ENCODE peak calls at places on chromosomes 11 and 22, in seven cellular contexts. D, W, P, V, R, N and Q are unnamed samples.

GRCh38 chr22:20223421-20224245 is 44.5 kb downstream of the RTN4R start:
- DNase-seq in D (no peak), W (no peak), P (no peak), V (no peak), R (no peak), N (no peak), Q (no peak)

GRCh38 chr11:118135796-118136165 is 16.8 kb downstream of the SCN4B start:
- DNase-seq in D (no peak), W (no peak), P (no peak), V (no peak), R (no peak), N (no peak), Q (no peak)

GRCh38 chr22:46085831-46086576 is 64.3 kb upstream of the PPARA start:
- DNase-seq in D (no peak), W (peak), P (no peak), V (peak), R (no peak), N (peak), Q (no peak)

GRCh38 chr11:91261513-91261912 is 963.1 kb upstream of the FAT3 start:
- DNase-seq in D (no peak), W (no peak), P (no peak), V (no peak), R (no peak), N (no peak), Q (no peak)

GRCh38 chr11:111601979-111602864 is at the start of gene SIK2:
- DNase-seq in D (peak), W (peak), P (peak), V (peak), R (peak), N (peak), Q (peak)

GRCh38 chr11:3169235-3169951 is 4.3 kb upstream of the OSBPL5 start:
- DNase-seq in D (no peak), W (peak), P (no peak), V (peak), R (peak), N (peak), Q (no peak)

GRCh38 chr11:130738618-130739017 is 177.7 kb downstream of the SNX19 start:
- DNase-seq in D (no peak), W (no peak), P (no peak), V (peak), R (no peak), N (no peak), Q (no peak)

GRCh38 chr11:911031-911889 is 650 bp upstream of the CHID1 start:
- DNase-seq in D (peak), W (peak), P (no peak), V (peak), R (peak), N (peak), Q (no peak)

GRCh38 chr22:40289991-40290459 is 56.3 kb upstream of the ADSL start:
- DNase-seq in D (peak), W (peak), P (no peak), V (peak), R (peak), N (no peak), Q (no peak)

GRCh38 chr11:62909107-62909894 is 11.9 kb downstream of the CHRM1 start:
- DNase-seq in D (no peak), W (peak), P (no peak), V (peak), R (peak), N (peak), Q (peak)

GRCh38 chr22:41983516-41983915 is 14.3 kb downstream of the SEPTIN3 start:
- DNase-seq in D (no peak), W (no peak), P (no peak), V (peak), R (no peak), N (no peak), Q (no peak)

GRCh38 chr11:40819230-40819629 is 640.2 kb downstream of the LRRC4C start:
- DNase-seq in D (no peak), W (no peak), P (no peak), V (no peak), R (no peak), N (no peak), Q (no peak)

GRCh38 chr11:69010361-69010891 is 2.6 kb downstream of the MRGPRF start:
- DNase-seq in D (no peak), W (no peak), P (no peak), V (peak), R (no peak), N (peak), Q (no peak)

GRCh38 chr11:6648505-6648904 is 7.1 kb downstream of the DCHS1 start:
- DNase-seq in D (no peak), W (no peak), P (no peak), V (no peak), R (no peak), N (no peak), Q (no peak)

GRCh38 chr11:46162700-46163099 is 41.4 kb upstream of the PHF21A start:
- DNase-seq in D (no peak), W (no peak), P (no peak), V (no peak), R (peak), N (no peak), Q (no peak)

GRCh38 chr11:63747006-63747405 is 21.6 kb downstream of the ZFTA start:
- DNase-seq in D (no peak), W (no peak), P (no peak), V (no peak), R (no peak), N (no peak), Q (no peak)